ENCODE peak calls at places on chromosomes 12 and 14, in ten cellular contexts. One of them, this sample, is unnamed.
A peak's percentile ranks its signal among the peaks of the same experiment; 100 is the strongest.

GRCh38 chr12:124837958-124838803 is 25.5 kb downstream of the SCARB1 start:
- DNase-seq in activated T-cell treated with anti-CD3 and anti-CD28 coated beads for 24 hours: no peak
- DNase-seq in CD8-positive, alpha-beta memory T cell: no peak
- DNase-seq in neuronal stem cell: no peak
- DNase-seq in immature natural killer cell: no peak
- DNase-seq in mesenchymal stem cell: peak; percentile 96
- DNase-seq in DMS153: peak; percentile 90
- DNase-seq in activated T-helper 9 cell treated with anti-CD3 and anti-CD28 coated beads, Interleukin-2, amount 50 U/mL, for 16 hours: no peak
- DNase-seq in hippocampal formation: peak; percentile 53
- DNase-seq in stimulated activated CD4-positive, alpha-beta T cell treated with anti-CD3 and anti-CD28 coated beads, Interleukin-15, amount 100 ng/mL, for 1 hour: no peak
- DNase-seq in this sample: peak; percentile 96

GRCh38 chr14:103313704-103314103 is 20.3 kb upstream of the EIF5 start:
- DNase-seq in activated T-cell treated with anti-CD3 and anti-CD28 coated beads for 24 hours: no peak
- DNase-seq in CD8-positive, alpha-beta memory T cell: no peak
- DNase-seq in neuronal stem cell: no peak
- DNase-seq in immature natural killer cell: no peak
- DNase-seq in mesenchymal stem cell: no peak
- DNase-seq in DMS153: no peak
- DNase-seq in activated T-helper 9 cell treated with anti-CD3 and anti-CD28 coated beads, Interleukin-2, amount 50 U/mL, for 16 hours: no peak
- DNase-seq in hippocampal formation: no peak
- DNase-seq in stimulated activated CD4-positive, alpha-beta T cell treated with anti-CD3 and anti-CD28 coated beads, Interleukin-15, amount 100 ng/mL, for 1 hour: no peak
- DNase-seq in this sample: no peak

GRCh38 chr12:73892181-73892580 is 645.5 kb upstream of the ATXN7L3B start:
- DNase-seq in activated T-cell treated with anti-CD3 and anti-CD28 coated beads for 24 hours: no peak
- DNase-seq in CD8-positive, alpha-beta memory T cell: no peak
- DNase-seq in neuronal stem cell: no peak
- DNase-seq in immature natural killer cell: no peak
- DNase-seq in mesenchymal stem cell: peak; percentile 13
- DNase-seq in DMS153: no peak
- DNase-seq in activated T-helper 9 cell treated with anti-CD3 and anti-CD28 coated beads, Interleukin-2, amount 50 U/mL, for 16 hours: no peak
- DNase-seq in hippocampal formation: no peak
- DNase-seq in stimulated activated CD4-positive, alpha-beta T cell treated with anti-CD3 and anti-CD28 coated beads, Interleukin-15, amount 100 ng/mL, for 1 hour: no peak
- DNase-seq in this sample: no peak

GRCh38 chr12:72491399-72491798 is 219.2 kb downstream of the TRHDE start:
- DNase-seq in activated T-cell treated with anti-CD3 and anti-CD28 coated beads for 24 hours: no peak
- DNase-seq in CD8-positive, alpha-beta memory T cell: no peak
- DNase-seq in neuronal stem cell: no peak
- DNase-seq in immature natural killer cell: no peak
- DNase-seq in mesenchymal stem cell: no peak
- DNase-seq in DMS153: no peak
- DNase-seq in activated T-helper 9 cell treated with anti-CD3 and anti-CD28 coated beads, Interleukin-2, amount 50 U/mL, for 16 hours: no peak
- DNase-seq in hippocampal formation: no peak
- DNase-seq in stimulated activated CD4-positive, alpha-beta T cell treated with anti-CD3 and anti-CD28 coated beads, Interleukin-15, amount 100 ng/mL, for 1 hour: no peak
- DNase-seq in this sample: no peak

GRCh38 chr14:54173782-54174181 is 217.2 kb upstream of the BMP4 start:
- DNase-seq in activated T-cell treated with anti-CD3 and anti-CD28 coated beads for 24 hours: no peak
- DNase-seq in CD8-positive, alpha-beta memory T cell: no peak
- DNase-seq in neuronal stem cell: no peak
- DNase-seq in immature natural killer cell: no peak
- DNase-seq in mesenchymal stem cell: peak; percentile 43
- DNase-seq in DMS153: no peak
- DNase-seq in activated T-helper 9 cell treated with anti-CD3 and anti-CD28 coated beads, Interleukin-2, amount 50 U/mL, for 16 hours: no peak
- DNase-seq in hippocampal formation: no peak
- DNase-seq in stimulated activated CD4-positive, alpha-beta T cell treated with anti-CD3 and anti-CD28 coated beads, Interleukin-15, amount 100 ng/mL, for 1 hour: no peak
- DNase-seq in this sample: no peak

GRCh38 chr12:120367252-120367923 is 1.6 kb downstream of the MSI1 start:
- DNase-seq in activated T-cell treated with anti-CD3 and anti-CD28 coated beads for 24 hours: no peak
- DNase-seq in CD8-positive, alpha-beta memory T cell: no peak
- DNase-seq in neuronal stem cell: peak; percentile 49
- DNase-seq in immature natural killer cell: no peak
- DNase-seq in mesenchymal stem cell: no peak
- DNase-seq in DMS153: no peak
- DNase-seq in activated T-helper 9 cell treated with anti-CD3 and anti-CD28 coated beads, Interleukin-2, amount 50 U/mL, for 16 hours: no peak
- DNase-seq in hippocampal formation: no peak
- DNase-seq in stimulated activated CD4-positive, alpha-beta T cell treated with anti-CD3 and anti-CD28 coated beads, Interleukin-15, amount 100 ng/mL, for 1 hour: no peak
- DNase-seq in this sample: no peak

GRCh38 chr12:75960086-75960910 is 71.3 kb downstream of the PHLDA1 start:
- DNase-seq in activated T-cell treated with anti-CD3 and anti-CD28 coated beads for 24 hours: no peak
- DNase-seq in CD8-positive, alpha-beta memory T cell: no peak
- DNase-seq in neuronal stem cell: no peak
- DNase-seq in immature natural killer cell: no peak
- DNase-seq in mesenchymal stem cell: no peak
- DNase-seq in DMS153: peak; percentile 40
- DNase-seq in activated T-helper 9 cell treated with anti-CD3 and anti-CD28 coated beads, Interleukin-2, amount 50 U/mL, for 16 hours: no peak
- DNase-seq in hippocampal formation: no peak
- DNase-seq in stimulated activated CD4-positive, alpha-beta T cell treated with anti-CD3 and anti-CD28 coated beads, Interleukin-15, amount 100 ng/mL, for 1 hour: no peak
- DNase-seq in this sample: no peak

GRCh38 chr12:78164154-78164553 is 333.5 kb downstream of the NAV3 start:
- DNase-seq in activated T-cell treated with anti-CD3 and anti-CD28 coated beads for 24 hours: no peak
- DNase-seq in CD8-positive, alpha-beta memory T cell: no peak
- DNase-seq in neuronal stem cell: no peak
- DNase-seq in immature natural killer cell: no peak
- DNase-seq in mesenchymal stem cell: no peak
- DNase-seq in DMS153: no peak
- DNase-seq in activated T-helper 9 cell treated with anti-CD3 and anti-CD28 coated beads, Interleukin-2, amount 50 U/mL, for 16 hours: no peak
- DNase-seq in hippocampal formation: no peak
- DNase-seq in stimulated activated CD4-positive, alpha-beta T cell treated with anti-CD3 and anti-CD28 coated beads, Interleukin-15, amount 100 ng/mL, for 1 hour: no peak
- DNase-seq in this sample: no peak

This sample was measured in HS-5.